ENCODE peak calls at places on chromosomes 6 and 20, in seven cellular contexts. X is RWPE1, N is BJ, V is BE2C, B is endothelial cell, Q is lower lobe of right lung, L is tibial nerve. E is an unnamed sample.

GRCh38 chr20:19453781-19454310 is 241.4 kb downstream of the SLC24A3 start:
- DNase-seq in X (no peak), N (no peak), V (no peak), B (no peak), Q (no peak), L (no peak), E (no peak)

GRCh38 chr20:53865905-53866786 is 204.2 kb downstream of the BCAS1 start:
- DNase-seq in X (peak), N (no peak), V (peak), B (peak), Q (no peak), L (peak), E (no peak)

GRCh38 chr20:57655812-57656161 is 35.6 kb upstream of the ZBP1 start:
- DNase-seq in X (no peak), N (no peak), V (no peak), B (peak), Q (no peak), L (peak), E (no peak)

GRCh38 chr6:86938814-86939213 is 1.5 kb downstream of the HTR1E start:
- DNase-seq in X (no peak), N (no peak), V (no peak), B (no peak), Q (no peak), L (no peak), E (no peak)

GRCh38 chr6:44264154-44265002 is 973 bp downstream of the NFKBIE start:
- DNase-seq in X (peak), N (no peak), V (no peak), B (peak), Q (peak), L (no peak), E (peak)

GRCh38 chr6:167858086-167858591 is 31.4 kb downstream of the AFDN start:
- DNase-seq in X (no peak), N (peak), V (no peak), B (no peak), Q (no peak), L (no peak), E (no peak)

GRCh38 chr20:46306743-46307138 is 1.6 kb downstream of the CDH22 start:
- DNase-seq in X (no peak), N (no peak), V (no peak), B (no peak), Q (no peak), L (no peak), E (no peak)

GRCh38 chr6:159691133-159691962 is 1.7 kb downstream of the SOD2 start:
- DNase-seq in X (peak), N (peak), V (no peak), B (no peak), Q (no peak), L (peak), E (no peak)

GRCh38 chr20:8837396-8837795 is 231.5 kb upstream of the PLCB4 start:
- DNase-seq in X (no peak), N (peak), V (no peak), B (no peak), Q (no peak), L (no peak), E (no peak)

GRCh38 chr20:35117148-35117547 is 24.5 kb upstream of the TRPC4AP start:
- DNase-seq in X (no peak), N (no peak), V (no peak), B (no peak), Q (no peak), L (no peak), E (no peak)

GRCh38 chr20:61521680-61522420 is 269.8 kb downstream of the CDH4 start:
- DNase-seq in X (no peak), N (no peak), V (no peak), B (no peak), Q (no peak), L (no peak), E (no peak)

GRCh38 chr20:2224246-2224645 is 71.6 kb upstream of the TGM3 start:
- DNase-seq in X (no peak), N (no peak), V (no peak), B (no peak), Q (no peak), L (no peak), E (no peak)

GRCh38 chr6:42547407-42548329 is 16.2 kb upstream of the UBR2 start:
- DNase-seq in X (peak), N (no peak), V (peak), B (peak), Q (peak), L (peak), E (peak)

GRCh38 chr6:38483526-38483925 is 156.2 kb downstream of the BTBD9 start:
- DNase-seq in X (no peak), N (no peak), V (no peak), B (no peak), Q (no peak), L (no peak), E (no peak)

GRCh38 chr20:63074631-63075030 is 67.9 kb upstream of the BHLHE23 start:
- DNase-seq in X (no peak), N (no peak), V (no peak), B (no peak), Q (no peak), L (no peak), E (no peak)

GRCh38 chr6:166112580-166112979 is 55.1 kb downstream of the TBXT start:
- DNase-seq in X (peak), N (peak), V (no peak), B (no peak), Q (no peak), L (no peak), E (no peak)

GRCh38 chr6:56528412-56528841 is 114.3 kb downstream of the DST start:
- DNase-seq in X (peak), N (peak), V (no peak), B (no peak), Q (no peak), L (no peak), E (no peak)

GRCh38 chr6:105499928-105500327 is 97.0 kb upstream of the PREP start:
- DNase-seq in X (no peak), N (no peak), V (no peak), B (no peak), Q (no peak), L (no peak), E (no peak)

GRCh38 chr6:14925627-14926026 is 320.2 kb upstream of the JARID2 start:
- DNase-seq in X (no peak), N (no peak), V (no peak), B (no peak), Q (no peak), L (no peak), E (no peak)

GRCh38 chr20:31593221-31594001 is 11.7 kb upstream of the ID1 start:
- DNase-seq in X (peak), N (no peak), V (no peak), B (no peak), Q (peak), L (no peak), E (no peak)

GRCh38 chr20:51469046-51469445 is 73.5 kb downstream of the NFATC2 start:
- DNase-seq in X (no peak), N (no peak), V (no peak), B (no peak), Q (no peak), L (no peak), E (no peak)

GRCh38 chr20:64146301-64146935 is 17.8 kb upstream of the MYT1 start:
- DNase-seq in X (no peak), N (no peak), V (peak), B (no peak), Q (peak), L (no peak), E (no peak)

GRCh38 chr6:11177271-11177670 is 55.2 kb downstream of the NEDD9 start:
- DNase-seq in X (no peak), N (no peak), V (no peak), B (no peak), Q (no peak), L (no peak), E (no peak)

GRCh38 chr6:41743406-41744235 is 3.6 kb downstream of the PGC start:
- DNase-seq in X (no peak), N (no peak), V (no peak), B (no peak), Q (peak), L (no peak), E (no peak)

GRCh38 chr6:168120390-168121307 is 41.6 kb upstream of the FRMD1 start:
- DNase-seq in X (no peak), N (no peak), V (no peak), B (no peak), Q (no peak), L (no peak), E (no peak)

GRCh38 chr6:89047473-89047872 is 33.1 kb upstream of the PNRC1 start:
- DNase-seq in X (no peak), N (no peak), V (no peak), B (no peak), Q (no peak), L (no peak), E (no peak)

GRCh38 chr20:1718604-1719384 is 61.2 kb upstream of the SIRPG start:
- DNase-seq in X (peak), N (peak), V (no peak), B (no peak), Q (no peak), L (peak), E (no peak)

GRCh38 chr6:41546475-41546865 is 289 bp downstream of the FOXP4 start:
- DNase-seq in X (peak), N (no peak), V (no peak), B (no peak), Q (no peak), L (no peak), E (no peak)

DNA sequence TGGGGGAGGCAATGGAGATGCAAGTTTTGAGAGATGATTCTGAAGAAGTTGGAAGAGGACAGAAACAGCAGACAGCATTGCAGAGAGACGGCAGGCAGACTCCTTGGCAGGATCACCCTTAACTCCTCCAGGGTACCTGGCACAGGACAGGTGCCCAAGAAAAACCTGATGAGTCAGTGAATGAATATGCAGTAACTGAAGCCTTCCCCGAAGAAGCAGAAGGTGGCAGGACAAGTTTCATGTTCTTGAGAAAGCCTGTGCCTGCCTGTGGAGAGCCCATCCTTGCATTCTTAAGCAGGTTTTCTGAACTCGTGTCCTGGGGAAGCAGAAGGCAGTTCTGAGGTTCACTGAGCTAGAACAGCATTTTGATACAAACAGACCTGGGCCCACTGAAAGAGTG is 79.6 kb upstream of the SASH1 start:
- DNase-seq in X (peak), N (no peak), V (no peak), B (no peak), Q (no peak), L (no peak), E (no peak)
- TF ChIP-seq CTCF in X (no peak), N (no peak), V (no peak), B (no peak), Q (no peak), L (no peak), E (no peak)

GRCh38 chr6:111993342-111993741 is 60.6 kb upstream of the CCN6 start:
- DNase-seq in X (no peak), N (no peak), V (no peak), B (no peak), Q (no peak), L (no peak), E (no peak)
- TF ChIP-seq CTCF in X (no peak), N (no peak), V (no peak), B (no peak), Q (no peak), L (no peak), E (no peak)

DNA sequence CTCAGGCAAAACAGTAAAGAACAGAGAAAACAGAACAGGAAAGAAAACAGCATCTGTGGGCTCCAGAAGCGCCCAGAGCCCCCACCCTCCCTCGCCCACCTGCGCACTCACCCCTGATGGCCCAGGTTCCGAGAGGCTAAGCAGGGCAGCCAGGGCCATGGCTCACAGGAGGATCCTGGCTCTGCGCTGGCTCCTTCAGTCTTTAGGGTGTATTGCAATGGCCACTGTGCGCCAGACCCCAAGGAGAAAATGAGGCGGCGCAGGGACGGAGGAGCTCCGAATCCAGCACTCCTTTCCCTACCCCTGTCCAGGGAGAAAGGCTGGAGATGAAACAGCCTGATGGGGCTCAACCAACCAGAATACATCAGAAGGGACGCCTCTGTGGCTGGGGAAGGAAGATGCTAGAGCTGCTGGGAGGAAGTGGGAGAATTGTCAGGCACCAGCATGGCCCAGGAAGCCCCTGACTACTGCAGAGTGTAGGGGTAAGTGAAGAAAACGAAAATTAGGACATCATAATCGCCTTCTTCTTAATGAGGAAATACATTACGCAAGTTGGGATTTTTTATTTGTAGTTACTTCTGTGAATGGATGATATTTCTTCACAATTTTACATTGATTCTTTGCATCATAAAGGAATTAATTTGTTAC is 49.0 kb downstream of the COL11A2 start:
- DNase-seq in X (no peak), N (no peak), V (no peak), B (no peak), Q (no peak), L (no peak), E (no peak)
- TF ChIP-seq CTCF in X (no peak), N (no peak), V (peak), B (peak), Q (no peak), L (no peak), E (no peak)

DNA sequence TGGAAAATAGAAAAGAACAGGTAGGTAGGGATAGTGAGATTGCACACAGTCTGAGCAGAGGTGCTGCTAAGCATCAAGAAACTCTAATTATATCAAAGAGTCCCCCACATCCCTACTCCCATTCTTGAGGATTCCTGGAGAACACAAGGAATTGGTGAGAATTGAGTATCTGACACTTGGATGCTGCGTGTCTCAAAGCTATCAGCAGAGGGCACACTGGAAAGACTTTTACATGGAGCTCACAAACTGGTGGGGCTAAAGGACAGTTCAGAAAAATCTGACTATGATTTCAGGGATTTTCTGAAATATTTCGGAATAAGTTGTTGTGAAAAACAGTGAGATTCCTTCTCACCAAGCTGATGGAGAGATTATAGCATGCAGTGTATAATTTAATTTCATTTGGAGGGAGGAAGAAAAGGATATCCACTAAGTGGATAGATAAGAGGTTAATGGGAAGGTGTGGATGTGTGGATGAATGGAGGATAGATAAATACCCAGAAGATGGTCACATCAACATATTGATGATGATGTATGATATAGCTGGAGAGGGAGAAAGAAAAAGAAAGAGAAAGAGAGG is 215.4 kb upstream of the DEFB112 start:
- DNase-seq in X (no peak), N (no peak), V (no peak), B (peak), Q (no peak), L (no peak), E (no peak)
- TF ChIP-seq CTCF in X (peak), N (no peak), V (peak), B (peak), Q (no peak), L (peak), E (no peak)

GRCh38 chr6:109183109-109183508 is 87.8 kb downstream of the CEP57L1 start:
- DNase-seq in X (peak), N (no peak), V (no peak), B (no peak), Q (no peak), L (no peak), E (no peak)
- TF ChIP-seq CTCF in X (no peak), N (no peak), V (no peak), B (no peak), Q (no peak), L (no peak), E (no peak)